ENCODE peak calls at places on chromosomes 7 and 10, in four cellular contexts. D, O, B and M are unnamed samples.

GRCh38 chr10:1489801-1490200 is 247.5 kb downstream of the ADARB2 start:
- DNase-seq in D (no peak), O (no peak), B (no peak), M (no peak)

GRCh38 chr10:31830887-31831286 is 97.7 kb downstream of the ARHGAP12 start:
- DNase-seq in D (peak), O (peak), B (no peak), M (no peak)

GRCh38 chr7:139991911-139992310 is 70.8 kb downstream of the PARP12 start:
- DNase-seq in D (no peak), O (no peak), B (no peak), M (no peak)

GRCh38 chr7:1810521-1810920 is 140.4 kb downstream of the ELFN1 start:
- DNase-seq in D (no peak), O (no peak), B (no peak), M (no peak)

GRCh38 chr10:86871563-86872183 is 85.7 kb downstream of the MMRN2 start:
- DNase-seq in D (no peak), O (peak), B (no peak), M (no peak)

GRCh38 chr7:149330914-149331567 is 69.0 kb downstream of the ZNF783 start:
- DNase-seq in D (no peak), O (no peak), B (no peak), M (no peak)

GRCh38 chr7:131107343-131108211 is 220.1 kb upstream of the MKLN1 start:
- DNase-seq in D (peak), O (peak), B (peak), M (no peak)

GRCh38 chr10:49277973-49278372 is 21.0 kb upstream of the C10orf71 start:
- DNase-seq in D (no peak), O (no peak), B (no peak), M (no peak)

GRCh38 chr10:17616403-17617030 is 657 bp downstream of the HACD1 start:
- DNase-seq in D (peak), O (peak), B (peak), M (no peak)

GRCh38 chr10:1467450-1467849 is 269.9 kb downstream of the ADARB2 start:
- DNase-seq in D (no peak), O (no peak), B (no peak), M (no peak)

GRCh38 chr7:134302120-134302519 is 14.6 kb downstream of the SLC35B4 start:
- DNase-seq in D (peak), O (peak), B (no peak), M (no peak)

GRCh38 chr7:50596484-50596883 is 31.3 kb upstream of the DDC start:
- DNase-seq in D (no peak), O (no peak), B (no peak), M (no peak)

GRCh38 chr10:60140681-60141632 is 234.6 kb upstream of the CCDC6 start:
- DNase-seq in D (peak), O (peak), B (no peak), M (no peak)

GRCh38 chr7:144728556-144728955 is 107.3 kb downstream of the TPK1 start:
- DNase-seq in D (no peak), O (no peak), B (no peak), M (no peak)

GRCh38 chr10:106133451-106133850 is 1031.1 kb downstream of the SORCS1 start:
- DNase-seq in D (no peak), O (no peak), B (no peak), M (no peak)

GRCh38 chr7:22469371-22470143 is 30.4 kb downstream of the STEAP1B start:
- DNase-seq in D (no peak), O (no peak), B (no peak), M (no peak)

GRCh38 chr10:19713800-19714525 is 102.3 kb upstream of the PLXDC2 start:
- DNase-seq in D (no peak), O (no peak), B (no peak), M (no peak)

GRCh38 chr10:44325157-44325556 is 59.7 kb downstream of the CXCL12 start:
- DNase-seq in D (no peak), O (no peak), B (no peak), M (no peak)

GRCh38 chr10:132303361-132304115 is 4.2 kb downstream of the STK32C start:
- DNase-seq in D (no peak), O (no peak), B (peak), M (no peak)

DNA sequence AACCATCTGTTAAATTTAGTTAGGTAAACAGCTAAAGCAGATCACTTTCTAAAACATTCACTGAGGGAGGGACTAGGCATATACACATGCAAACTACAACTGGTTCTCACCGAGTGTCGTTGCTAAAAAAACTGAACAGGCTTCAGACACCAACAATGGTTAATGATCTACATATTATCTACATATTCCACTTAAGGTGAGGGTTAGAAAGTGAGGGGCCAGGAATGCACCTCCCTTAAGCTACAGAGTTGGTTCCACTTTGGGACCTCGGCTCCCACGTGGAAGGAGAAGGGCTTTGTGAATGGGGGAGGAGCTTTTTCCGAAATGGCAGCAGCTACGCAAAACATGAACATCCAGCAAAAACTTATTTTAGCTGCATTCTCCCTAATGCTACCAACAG is 5.8 kb downstream of the CTBP2 start:
- DNase-seq in D (no peak), O (no peak), B (peak), M (no peak)
- H3K4me3 ChIP-seq in D (peak), O (no peak), B (peak), M (no peak)

DNA sequence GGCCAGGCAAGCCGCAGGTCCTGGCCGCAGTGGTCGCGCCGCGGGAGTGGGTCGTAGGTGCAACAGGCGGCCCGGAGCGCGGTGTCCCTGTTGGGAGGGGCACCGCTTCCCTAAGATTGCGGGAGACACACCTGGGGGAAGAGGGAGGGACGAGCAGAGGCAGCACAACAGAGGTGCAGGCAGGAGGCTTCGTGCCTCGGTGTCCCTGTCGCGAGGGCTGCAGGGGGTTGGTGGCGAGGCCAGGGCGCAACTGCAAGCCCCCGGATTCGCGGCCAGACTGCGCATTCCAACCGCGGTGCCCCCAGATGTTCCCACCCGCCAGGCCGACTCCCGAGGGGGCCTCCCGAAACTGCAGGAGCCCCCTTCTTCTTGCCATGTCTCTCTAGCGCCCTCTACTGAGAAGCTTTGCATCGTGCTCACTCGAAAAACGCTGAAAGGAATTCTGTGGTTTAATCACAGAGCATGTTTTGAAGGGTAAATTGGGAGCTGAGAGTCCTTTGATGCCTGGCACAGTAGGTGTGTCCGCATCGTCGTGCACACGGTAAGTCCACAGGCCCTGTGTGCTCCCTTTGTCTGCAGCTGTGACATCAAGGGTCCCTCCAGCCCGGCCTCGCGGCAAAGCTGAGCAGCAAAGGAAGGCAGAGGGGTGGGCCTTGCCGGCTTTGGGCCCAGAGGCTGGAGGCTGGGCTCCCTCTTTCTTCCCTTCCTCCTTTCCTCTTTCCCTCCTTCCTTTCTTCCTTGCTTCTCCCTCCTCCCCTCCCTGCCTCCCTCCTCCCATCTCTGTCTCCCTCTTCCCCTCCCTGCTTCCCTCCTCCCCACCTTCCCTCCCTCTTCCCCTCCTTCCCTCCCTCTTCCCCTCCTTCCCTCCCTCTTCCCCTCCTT is 6.2 kb upstream of the MBL2 start:
- DNase-seq in D (peak), O (peak), B (no peak), M (no peak)
- TF ChIP-seq CTCF in D (peak), O (peak), B (no peak), M (peak)

GRCh38 chr10:3825244-3825643 is 40.2 kb upstream of the KLF6 start:
- DNase-seq in D (peak), O (peak), B (no peak), M (no peak)
- H3K27ac ChIP-seq in D (peak), O (no peak), B (peak), M (no peak)

DNA sequence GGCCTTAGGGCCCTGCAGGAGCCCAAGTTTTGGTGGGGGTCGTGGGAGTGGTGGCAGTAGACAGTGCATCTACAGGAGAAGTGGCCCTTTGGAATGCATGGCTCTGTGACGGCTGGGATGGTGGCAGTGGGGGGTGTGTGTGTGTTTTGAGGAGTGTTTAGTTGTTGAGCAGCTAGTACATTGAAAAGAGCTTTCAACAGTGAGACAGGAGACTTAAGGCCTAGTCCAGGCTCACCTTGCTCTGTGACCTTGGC is 27.1 kb downstream of the ZNF775 start:
- DNase-seq in D (no peak), O (no peak), B (peak), M (no peak)
- H3K4me3 ChIP-seq in D (peak), O (peak), B (peak), M (peak)

GRCh38 chr7:65037740-65038678 is 31.5 kb upstream of the ERV3-1 start:
- DNase-seq in D (peak), O (peak), B (peak), M (peak)
- TF ChIP-seq CTCF in D (no peak), O (no peak), B (no peak), M (no peak)

GRCh38 chr10:74153123-74153522 is 2.1 kb downstream of the ADK start:
- DNase-seq in D (peak), O (peak), B (no peak), M (no peak)
- H3K27ac ChIP-seq in D (no peak), O (no peak), B (peak), M (no peak)

DNA sequence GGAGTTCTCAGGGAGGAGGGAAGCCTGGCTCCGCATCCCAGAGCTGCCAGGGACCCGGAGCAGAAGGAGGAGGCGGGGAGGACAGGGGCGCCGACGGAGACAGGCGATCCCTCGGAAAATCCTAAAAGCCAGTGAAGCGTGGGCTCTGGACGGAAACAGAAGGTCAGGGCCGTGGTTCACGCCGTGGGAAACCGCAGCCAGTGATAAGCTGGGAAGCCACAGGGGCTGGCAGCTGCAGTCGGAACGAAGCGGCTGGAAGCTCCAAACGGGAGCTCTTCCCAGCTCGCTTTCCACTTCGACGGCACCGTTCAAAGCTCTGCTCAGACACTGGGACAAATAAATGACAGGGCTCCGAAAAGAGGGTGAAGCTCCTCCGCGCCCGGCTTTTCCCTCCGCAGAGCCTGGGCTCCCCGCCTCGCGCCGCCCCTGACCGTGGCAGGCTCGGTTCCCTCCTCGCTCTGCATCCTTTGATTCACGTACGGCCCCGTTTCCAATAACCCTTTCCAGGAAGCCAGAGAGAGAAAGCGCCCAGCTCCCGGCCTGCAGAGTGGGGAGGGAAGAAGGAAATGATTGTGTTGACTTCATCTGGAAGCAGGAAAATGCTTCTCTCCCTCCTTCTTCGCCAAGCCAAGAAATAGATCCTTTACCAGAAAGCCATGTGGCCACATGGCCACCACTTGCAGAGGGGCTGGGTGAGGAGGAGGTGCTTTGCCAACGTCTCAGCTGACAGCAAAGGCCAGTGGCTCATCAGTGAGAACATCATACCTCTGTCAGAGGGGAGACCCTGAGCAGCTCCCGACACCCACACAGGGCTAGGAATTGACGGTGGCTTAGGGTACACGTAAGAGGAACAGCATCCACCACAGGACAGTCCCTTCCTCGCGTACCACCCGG is 57.4 kb downstream of the ADRB1 start:
- DNase-seq in D (peak), O (peak), B (peak), M (no peak)
- H3K4me3 ChIP-seq in D (peak), O (peak), B (peak), M (peak)

DNA sequence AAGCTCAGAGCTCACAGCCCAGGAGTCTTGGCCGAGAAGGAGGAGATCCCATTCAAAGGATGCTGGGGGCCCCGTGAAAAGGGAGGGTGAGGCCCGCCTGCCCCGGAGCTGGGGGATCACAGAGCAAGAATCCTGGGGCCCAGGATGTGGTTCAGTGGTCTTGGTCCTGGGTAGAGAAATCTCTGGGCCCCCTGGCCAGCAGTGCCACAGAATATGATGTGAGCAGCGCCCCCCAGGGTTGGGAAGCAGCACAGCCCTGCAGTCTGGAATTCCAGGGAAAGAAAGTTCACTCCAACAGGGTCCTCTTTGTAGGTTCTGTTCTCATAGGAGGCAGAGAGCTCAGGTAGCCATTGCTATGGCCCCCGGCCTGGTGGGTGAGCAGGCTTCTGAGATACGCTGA is 77.6 kb upstream of the GNA12 start:
- DNase-seq in D (no peak), O (no peak), B (no peak), M (no peak)
- TF ChIP-seq CTCF in D (peak), O (no peak), B (no peak), M (peak)